ENCODE peak calls at places on chromosomes 7 and 10, in five cellular contexts. H is stimulated activated CD8-positive, alpha-beta memory T cell treated with anti-CD3 and anti-CD28 coated beads, Interleukin-12 subunit alpha, Interleukin-12 subunit beta, amount 100 ng/mL, for 1 hour; O is natural killer cell; W is spleen; K is ascending aorta. D is an unnamed sample.

GRCh38 chr10:129744896-129745750 is 219.0 kb downstream of the EBF3 start:
- DNase-seq in H (no peak), O (no peak), W (peak), K (peak), D (no peak)

GRCh38 chr10:71032887-71033286 is 144.5 kb upstream of the PCBD1 start:
- DNase-seq in H (no peak), O (no peak), W (no peak), K (no peak), D (no peak)

GRCh38 chr10:79385392-79385795 is 38.1 kb downstream of the PPIF start:
- DNase-seq in H (no peak), O (peak), W (peak), K (peak), D (no peak)

GRCh38 chr10:22429981-22430421 is 84.7 kb downstream of the SPAG6 start:
- DNase-seq in H (no peak), O (no peak), W (no peak), K (no peak), D (no peak)

GRCh38 chr10:120494313-120494710 is 37.3 kb downstream of the PLPP4 start:
- DNase-seq in H (no peak), O (no peak), W (no peak), K (no peak), D (no peak)

GRCh38 chr7:80825499-80825898 is 93.4 kb downstream of the SEMA3C start:
- DNase-seq in H (no peak), O (no peak), W (no peak), K (no peak), D (no peak)

GRCh38 chr7:116441534-116441933 is 58.0 kb upstream of the CAV2 start:
- DNase-seq in H (no peak), O (no peak), W (no peak), K (no peak), D (no peak)

GRCh38 chr10:61284222-61284890 is 168.8 kb downstream of the TMEM26 start:
- DNase-seq in H (no peak), O (no peak), W (no peak), K (no peak), D (peak)

GRCh38 chr7:137354361-137354760 is 10.8 kb upstream of the PTN start:
- DNase-seq in H (no peak), O (no peak), W (no peak), K (no peak), D (no peak)

GRCh38 chr7:115613836-115614235 is 416.7 kb downstream of the TFEC start:
- DNase-seq in H (no peak), O (no peak), W (no peak), K (no peak), D (no peak)

GRCh38 chr10:25175527-25176420 is 973 bp downstream of the GPR158 start:
- DNase-seq in H (no peak), O (no peak), W (no peak), K (no peak), D (no peak)

GRCh38 chr7:131897016-131897789 is 340.8 kb upstream of the PODXL start:
- DNase-seq in H (no peak), O (no peak), W (no peak), K (peak), D (no peak)

GRCh38 chr7:1886361-1887064 is 216.4 kb downstream of the ELFN1 start:
- DNase-seq in H (no peak), O (no peak), W (no peak), K (no peak), D (no peak)

GRCh38 chr7:112190120-112190519 is 16.1 kb downstream of the DOCK4 start:
- DNase-seq in H (no peak), O (no peak), W (no peak), K (no peak), D (no peak)

GRCh38 chr7:117148971-117149370 is 173.9 kb downstream of the WNT2 start:
- DNase-seq in H (no peak), O (no peak), W (no peak), K (no peak), D (no peak)

GRCh38 chr10:104350146-104350635 is 3.4 kb upstream of the CFAP58 start:
- DNase-seq in H (no peak), O (no peak), W (no peak), K (no peak), D (no peak)

GRCh38 chr7:8155836-8156235 is 106.1 kb downstream of the ICA1 start:
- DNase-seq in H (no peak), O (no peak), W (no peak), K (no peak), D (no peak)

GRCh38 chr7:79658304-79658703 is 204.8 kb upstream of the MAGI2 start:
- DNase-seq in H (no peak), O (no peak), W (no peak), K (no peak), D (no peak)

GRCh38 chr7:135808206-135808605 is 59.6 kb upstream of the FAM180A start:
- DNase-seq in H (no peak), O (no peak), W (no peak), K (no peak), D (no peak)

GRCh38 chr10:125707852-125708468 is 11.5 kb upstream of the EDRF1 start:
- DNase-seq in H (no peak), O (no peak), W (no peak), K (no peak), D (no peak)

GRCh38 chr7:134707663-134708383 is 61.2 kb downstream of the BPGM start:
- DNase-seq in H (no peak), O (no peak), W (no peak), K (no peak), D (no peak)

GRCh38 chr7:157392256-157393037 is 55.6 kb downstream of the DNAJB6 start:
- DNase-seq in H (no peak), O (no peak), W (no peak), K (no peak), D (no peak)

D was measured in CMK.